ENCODE peak calls at places on chromosomes 6 and 20, in eight cellular contexts. X, Y, N, O, A, J, C and I are unnamed samples.

GRCh38 chr20:8018928-8019177 is 708 bp downstream of the TMX4 start:
- DNase-seq in Y (no peak), N (no peak), O (no peak), A (no peak), X (no peak), J (peak), C (peak), I (no peak)

GRCh38 chr6:49555951-49556350 is 5.5 kb downstream of the C6orf141 start:
- DNase-seq in J (no peak), A (no peak), X (no peak), N (no peak), C (no peak), O (no peak), Y (no peak), I (no peak)

GRCh38 chr6:44034931-44035345 is 92.3 kb downstream of the MRPL14 start:
- DNase-seq in A (no peak), X (peak), N (no peak), J (no peak), C (no peak), O (no peak), Y (no peak), I (no peak)

GRCh38 chr20:13839421-13840092 is 54.7 kb downstream of the NDUFAF5 start:
- DNase-seq in N (no peak), Y (no peak), C (no peak), A (no peak), O (no peak), J (no peak), X (no peak), I (no peak)

GRCh38 chr6:12661690-12662089 is 54.9 kb upstream of the PHACTR1 start:
- DNase-seq in Y (no peak), C (no peak), O (no peak), A (no peak), X (no peak), N (no peak), J (no peak), I (no peak)

GRCh38 chr6:52244400-52244799 is at the start of gene IL17F:
- DNase-seq in O (no peak), A (no peak), C (no peak), Y (no peak), J (no peak), X (no peak), N (no peak), I (no peak)

GRCh38 chr20:15564981-15565380 is 1008.3 kb downstream of the KIF16B start:
- DNase-seq in X (no peak), O (no peak), A (no peak), C (no peak), J (no peak), N (no peak), Y (no peak), I (no peak)

GRCh38 chr20:10774357-10774943 is 100.7 kb upstream of the JAG1 start:
- DNase-seq in N (no peak), O (no peak), A (no peak), X (no peak), C (no peak), J (no peak), Y (no peak), I (no peak)

GRCh38 chr20:47704746-47705496 is 80.4 kb downstream of the SULF2 start:
- DNase-seq in J (no peak), A (no peak), N (no peak), X (peak), O (no peak), C (no peak), Y (no peak), I (no peak)